ENCODE peak calls at places on chromosomes 2 and 18, in ten cellular contexts. One of them, this sample, is unnamed.

GRCh38 chr2:621303-622099 is 55.7 kb downstream of the TMEM18 start:
- DNase-seq in kidney: no peak
- DNase-seq in kidney epithelial cell: no peak
- DNase-seq in hepatocyte: no peak
- DNase-seq in HFF-Myc: no peak
- DNase-seq in astrocyte of the spinal cord: no peak
- DNase-seq in fibroblast of villous mesenchyme: no peak
- DNase-seq in fibroblast of mammary gland: no peak
- DNase-seq in fibroblast of lung: no peak
- DNase-seq in psoas muscle: no peak
- DNase-seq in this sample: no peak

GRCh38 chr2:97957432-97958183 is 38.1 kb downstream of the TMEM131 start:
- DNase-seq in HFF-Myc: no peak
- DNase-seq in fibroblast of mammary gland: no peak
- DNase-seq in astrocyte of the spinal cord: peak; percentile 25
- DNase-seq in kidney epithelial cell: no peak
- DNase-seq in fibroblast of villous mesenchyme: no peak
- DNase-seq in hepatocyte: no peak
- DNase-seq in psoas muscle: no peak
- DNase-seq in kidney: no peak
- DNase-seq in fibroblast of lung: peak; percentile 39
- DNase-seq in this sample: no peak

GRCh38 chr2:69773201-69773600 is 31.3 kb downstream of the ANXA4 start:
- DNase-seq in kidney epithelial cell: no peak
- DNase-seq in kidney: no peak
- DNase-seq in hepatocyte: peak; percentile 47
- DNase-seq in fibroblast of lung: peak; percentile 66
- DNase-seq in HFF-Myc: no peak
- DNase-seq in fibroblast of villous mesenchyme: peak; percentile 44
- DNase-seq in psoas muscle: no peak
- DNase-seq in fibroblast of mammary gland: peak; percentile 73
- DNase-seq in astrocyte of the spinal cord: peak; percentile 43
- DNase-seq in this sample: no peak

GRCh38 chr2:148616696-148617095 is 27.9 kb upstream of the EPC2 start:
- DNase-seq in fibroblast of lung: no peak
- DNase-seq in astrocyte of the spinal cord: no peak
- DNase-seq in fibroblast of villous mesenchyme: no peak
- DNase-seq in HFF-Myc: no peak
- DNase-seq in hepatocyte: peak; percentile 9
- DNase-seq in kidney: no peak
- DNase-seq in kidney epithelial cell: no peak
- DNase-seq in psoas muscle: no peak
- DNase-seq in fibroblast of mammary gland: no peak
- DNase-seq in this sample: no peak

GRCh38 chr2:101518470-101519172 is 43.7 kb upstream of the RFX8 start:
- DNase-seq in psoas muscle: peak; percentile 33
- DNase-seq in fibroblast of mammary gland: peak; percentile 70
- DNase-seq in HFF-Myc: no peak
- DNase-seq in hepatocyte: peak; percentile 78
- DNase-seq in kidney: peak; percentile 70
- DNase-seq in kidney epithelial cell: no peak
- DNase-seq in astrocyte of the spinal cord: peak; percentile 61
- DNase-seq in fibroblast of lung: peak; percentile 57
- DNase-seq in fibroblast of villous mesenchyme: peak; percentile 69
- DNase-seq in this sample: no peak

GRCh38 chr18:77090546-77091200 is 41.9 kb downstream of the MBP start:
- DNase-seq in fibroblast of villous mesenchyme: no peak
- DNase-seq in HFF-Myc: no peak
- DNase-seq in fibroblast of lung: no peak
- DNase-seq in hepatocyte: no peak
- DNase-seq in psoas muscle: no peak
- DNase-seq in fibroblast of mammary gland: no peak
- DNase-seq in kidney: no peak
- DNase-seq in astrocyte of the spinal cord: no peak
- DNase-seq in kidney epithelial cell: no peak
- DNase-seq in this sample: no peak

GRCh38 chr2:83022631-83023210 is 1436.4 kb downstream of the SUCLG1 start:
- DNase-seq in psoas muscle: no peak
- DNase-seq in hepatocyte: no peak
- DNase-seq in kidney: no peak
- DNase-seq in fibroblast of lung: peak; percentile 20
- DNase-seq in HFF-Myc: no peak
- DNase-seq in kidney epithelial cell: no peak
- DNase-seq in astrocyte of the spinal cord: no peak
- DNase-seq in fibroblast of mammary gland: no peak
- DNase-seq in fibroblast of villous mesenchyme: peak; percentile 7
- DNase-seq in this sample: no peak

GRCh38 chr2:232870766-232871371 is 805 bp downstream of the SNORC start:
- DNase-seq in fibroblast of lung: no peak
- DNase-seq in psoas muscle: no peak
- DNase-seq in kidney epithelial cell: no peak
- DNase-seq in fibroblast of mammary gland: no peak
- DNase-seq in hepatocyte: no peak
- DNase-seq in fibroblast of villous mesenchyme: no peak
- DNase-seq in kidney: no peak
- DNase-seq in astrocyte of the spinal cord: no peak
- DNase-seq in HFF-Myc: no peak
- DNase-seq in this sample: no peak

GRCh38 chr18:46199515-46200147 is 95.4 kb downstream of the HAUS1 start:
- DNase-seq in psoas muscle: no peak
- DNase-seq in HFF-Myc: peak; percentile 14
- DNase-seq in astrocyte of the spinal cord: peak; percentile 51
- DNase-seq in kidney: no peak
- DNase-seq in fibroblast of mammary gland: peak; percentile 54
- DNase-seq in fibroblast of lung: peak; percentile 69
- DNase-seq in kidney epithelial cell: no peak
- DNase-seq in hepatocyte: peak; percentile 19
- DNase-seq in fibroblast of villous mesenchyme: peak; percentile 75
- DNase-seq in this sample: no peak

GRCh38 chr2:163734911-163735691 is 707 bp downstream of the FIGN start:
- DNase-seq in astrocyte of the spinal cord: peak; percentile 52
- DNase-seq in HFF-Myc: no peak
- DNase-seq in psoas muscle: no peak
- DNase-seq in fibroblast of villous mesenchyme: peak; percentile 24
- DNase-seq in kidney: no peak
- DNase-seq in kidney epithelial cell: no peak
- DNase-seq in hepatocyte: no peak
- DNase-seq in fibroblast of mammary gland: peak; percentile 28
- DNase-seq in fibroblast of lung: peak; percentile 41
- DNase-seq in this sample: no peak

GRCh38 chr2:28355521-28356094 is 37.0 kb upstream of the FOSL2 start:
- DNase-seq in HFF-Myc: no peak
- DNase-seq in kidney epithelial cell: no peak
- DNase-seq in fibroblast of mammary gland: no peak
- DNase-seq in psoas muscle: peak; percentile 57
- DNase-seq in fibroblast of villous mesenchyme: peak; percentile 67
- DNase-seq in hepatocyte: peak; percentile 50
- DNase-seq in fibroblast of lung: no peak
- DNase-seq in kidney: peak; percentile 81
- DNase-seq in astrocyte of the spinal cord: no peak
- DNase-seq in this sample: no peak

GRCh38 chr2:96264086-96264485 is 1.7 kb downstream of the TMEM127 start:
- DNase-seq in fibroblast of mammary gland: peak; percentile 34
- DNase-seq in HFF-Myc: no peak
- DNase-seq in astrocyte of the spinal cord: no peak
- DNase-seq in hepatocyte: no peak
- DNase-seq in kidney: no peak
- DNase-seq in fibroblast of villous mesenchyme: peak; percentile 66
- DNase-seq in fibroblast of lung: no peak
- DNase-seq in psoas muscle: no peak
- DNase-seq in kidney epithelial cell: no peak
- DNase-seq in this sample: no peak

GRCh38 chr2:96264656-96265348 is 995 bp downstream of the TMEM127 start:
- DNase-seq in kidney: peak; percentile 89
- DNase-seq in HFF-Myc: no peak
- DNase-seq in astrocyte of the spinal cord: peak; percentile 46
- DNase-seq in hepatocyte: peak; percentile 56
- DNase-seq in kidney epithelial cell: no peak
- DNase-seq in psoas muscle: no peak
- DNase-seq in fibroblast of lung: peak; percentile 45
- DNase-seq in fibroblast of mammary gland: peak; percentile 28
- DNase-seq in fibroblast of villous mesenchyme: peak; percentile 43
- DNase-seq in this sample: no peak

GRCh38 chr2:96265840-96266569 is at the start of the genes CIAO1 and TMEM127:
- DNase-seq in hepatocyte: peak; percentile 99
- DNase-seq in fibroblast of villous mesenchyme: peak; percentile 99
- DNase-seq in kidney: peak; percentile 100
- DNase-seq in HFF-Myc: peak; percentile 89
- DNase-seq in astrocyte of the spinal cord: peak; percentile 98
- DNase-seq in kidney epithelial cell: peak; percentile 85
- DNase-seq in fibroblast of mammary gland: peak; percentile 96
- DNase-seq in psoas muscle: peak; percentile 98
- DNase-seq in fibroblast of lung: peak; percentile 98
- DNase-seq in this sample: peak; percentile 84

GRCh38 chr2:96265349-96265839 is 403 bp downstream of the TMEM127 start:
- DNase-seq in psoas muscle: no peak
- DNase-seq in fibroblast of lung: no peak
- DNase-seq in HFF-Myc: no peak
- DNase-seq in fibroblast of villous mesenchyme: peak; percentile 36
- DNase-seq in kidney: no peak
- DNase-seq in fibroblast of mammary gland: no peak
- DNase-seq in hepatocyte: peak; percentile 63
- DNase-seq in astrocyte of the spinal cord: no peak
- DNase-seq in kidney epithelial cell: no peak
- DNase-seq in this sample: no peak

GRCh38 chr2:96267159-96267971 is 1.3 kb downstream of the CIAO1 start:
- DNase-seq in kidney epithelial cell: no peak
- DNase-seq in fibroblast of lung: peak; percentile 25
- DNase-seq in fibroblast of mammary gland: peak; percentile 72
- DNase-seq in kidney: no peak
- DNase-seq in astrocyte of the spinal cord: peak; percentile 38
- DNase-seq in fibroblast of villous mesenchyme: no peak
- DNase-seq in hepatocyte: peak; percentile 69
- DNase-seq in psoas muscle: no peak
- DNase-seq in HFF-Myc: no peak
- DNase-seq in this sample: no peak
- H3K4me3 ChIP-seq in kidney epithelial cell: peak overlapping the region; percentile 91
- H3K4me3 ChIP-seq in fibroblast of lung: peak overlapping the region; percentile 98
- H3K4me3 ChIP-seq in fibroblast of mammary gland: peak overlapping the region; percentile 95
- H3K4me3 ChIP-seq in kidney: peak overlapping the region; percentile 97
- H3K4me3 ChIP-seq in astrocyte of the spinal cord: peak overlapping the region; percentile 96
- H3K4me3 ChIP-seq in fibroblast of villous mesenchyme: peak overlapping the region; percentile 93
- H3K4me3 ChIP-seq in hepatocyte: peak overlapping the region; percentile 78
- H3K4me3 ChIP-seq in psoas muscle: peak overlapping the region; percentile 88
- H3K4me3 ChIP-seq in HFF-Myc: peak overlapping the region; percentile 95
- H3K4me3 ChIP-seq in this sample: peak overlapping the region; percentile 92

GRCh38 chr2:49839818-49840217 is 685.5 kb upstream of the FSHR start:
- DNase-seq in fibroblast of lung: no peak
- DNase-seq in fibroblast of mammary gland: no peak
- DNase-seq in psoas muscle: no peak
- DNase-seq in astrocyte of the spinal cord: no peak
- DNase-seq in HFF-Myc: no peak
- DNase-seq in kidney epithelial cell: no peak
- DNase-seq in fibroblast of villous mesenchyme: no peak
- DNase-seq in kidney: no peak
- DNase-seq in hepatocyte: no peak
- DNase-seq in this sample: no peak
- TF ChIP-seq CTCF in fibroblast of lung: no peak
- TF ChIP-seq CTCF in fibroblast of mammary gland: no peak
- TF ChIP-seq CTCF in psoas muscle: no peak
- TF ChIP-seq CTCF in astrocyte of the spinal cord: no peak
- TF ChIP-seq CTCF in HFF-Myc: no peak
- TF ChIP-seq CTCF in kidney epithelial cell: no peak
- TF ChIP-seq CTCF in fibroblast of villous mesenchyme: no peak
- TF ChIP-seq CTCF in kidney: no peak
- TF ChIP-seq CTCF in hepatocyte: no peak
- TF ChIP-seq CTCF in this sample: no peak

GRCh38 chr2:109348190-109348589 is 219.2 kb downstream of the SH3RF3 start:
- DNase-seq in astrocyte of the spinal cord: no peak
- DNase-seq in HFF-Myc: no peak
- DNase-seq in fibroblast of villous mesenchyme: no peak
- DNase-seq in kidney epithelial cell: no peak
- DNase-seq in fibroblast of lung: no peak
- DNase-seq in fibroblast of mammary gland: no peak
- DNase-seq in hepatocyte: no peak
- DNase-seq in psoas muscle: no peak
- DNase-seq in kidney: no peak
- DNase-seq in this sample: no peak
- H3K4me3 ChIP-seq in astrocyte of the spinal cord: no peak overlapping the region
- H3K4me3 ChIP-seq in HFF-Myc: no peak overlapping the region
- H3K4me3 ChIP-seq in fibroblast of villous mesenchyme: no peak overlapping the region
- H3K4me3 ChIP-seq in kidney epithelial cell: no peak overlapping the region
- H3K4me3 ChIP-seq in fibroblast of lung: no peak overlapping the region
- H3K4me3 ChIP-seq in fibroblast of mammary gland: no peak overlapping the region
- H3K4me3 ChIP-seq in hepatocyte: no peak overlapping the region
- H3K4me3 ChIP-seq in psoas muscle: no peak overlapping the region
- H3K4me3 ChIP-seq in kidney: no peak overlapping the region
- H3K4me3 ChIP-seq in this sample: no peak overlapping the region

GRCh38 chr18:23964282-23965238 is 50.0 kb upstream of the TTC39C start:
- DNase-seq in kidney: no peak
- DNase-seq in kidney epithelial cell: no peak
- DNase-seq in psoas muscle: no peak
- DNase-seq in fibroblast of villous mesenchyme: no peak
- DNase-seq in fibroblast of mammary gland: no peak
- DNase-seq in fibroblast of lung: no peak
- DNase-seq in astrocyte of the spinal cord: no peak
- DNase-seq in HFF-Myc: no peak
- DNase-seq in hepatocyte: peak; percentile 3
- DNase-seq in this sample: no peak
- TF ChIP-seq CTCF in kidney: no peak
- TF ChIP-seq CTCF in kidney epithelial cell: no peak
- TF ChIP-seq CTCF in psoas muscle: no peak
- TF ChIP-seq CTCF in fibroblast of villous mesenchyme: no peak
- TF ChIP-seq CTCF in fibroblast of mammary gland: no peak
- TF ChIP-seq CTCF in fibroblast of lung: no peak
- TF ChIP-seq CTCF in astrocyte of the spinal cord: no peak
- TF ChIP-seq CTCF in HFF-Myc: no peak
- TF ChIP-seq CTCF in hepatocyte: no peak
- TF ChIP-seq CTCF in this sample: no peak